ENCODE peak calls at places on chromosomes 5 and 9, in four cellular contexts. C is K562, J is IMR-90, R is GM12878. P is an unnamed sample.

GRCh38 chr5:41181691-41182564 is 31.4 kb downstream of the C6 start:
- DNase-seq in C (no peak), J (no peak), R (no peak), P (no peak)

GRCh38 chr5:135569755-135570452 is 8.9 kb downstream of the CXCL14 start:
- DNase-seq in C (peak; percentile 53), J (peak; percentile 36), R (no peak), P (no peak)

GRCh38 chr9:131805803-131806202 is 65.9 kb upstream of the RAPGEF1 start:
- DNase-seq in C (no peak), J (no peak), R (no peak), P (no peak)

GRCh38 chr5:177386542-177386941 is 2.3 kb downstream of the SLC34A1 start:
- DNase-seq in C (no peak), J (no peak), R (no peak), P (no peak)

GRCh38 chr9:82367016-82367415 is 378.4 kb downstream of the SPATA31D1 start:
- DNase-seq in C (no peak), J (no peak), R (no peak), P (no peak)

GRCh38 chr5:157342822-157343402 is 77.0 kb downstream of the CYFIP2 start:
- DNase-seq in C (peak; percentile 49), J (no peak), R (no peak), P (peak; percentile 82)

GRCh38 chr5:77845273-77845646 is 69.1 kb upstream of the TBCA start:
- DNase-seq in C (no peak), J (no peak), R (no peak), P (no peak)

GRCh38 chr9:26264709-26265601 is 586.7 kb upstream of the TUSC1 start:
- DNase-seq in C (no peak), J (peak; percentile 93), R (no peak), P (no peak)

GRCh38 chr9:87605676-87606075 is 108.0 kb downstream of the DAPK1 start:
- DNase-seq in C (no peak), J (no peak), R (no peak), P (no peak)

GRCh38 chr9:132994410-132995120 is 16.1 kb downstream of the GFI1B start:
- DNase-seq in C (peak; percentile 74), J (peak; percentile 57), R (no peak), P (no peak)

GRCh38 chr9:136720251-136720886 is 8.0 kb downstream of the DIPK1B start:
- DNase-seq in C (peak; percentile 51), J (no peak), R (no peak), P (no peak)

GRCh38 chr9:112333639-112334318 is 360 bp upstream of the PTBP3 start:
- DNase-seq in C (peak; percentile 97), J (peak; percentile 95), R (peak; percentile 57), P (peak; percentile 85)

GRCh38 chr9:15509931-15510788 is 610 bp downstream of the PSIP1 start:
- DNase-seq in C (peak; percentile 71), J (no peak), R (no peak), P (no peak)

GRCh38 chr9:91746357-91746756 is 203.7 kb downstream of the ROR2 start:
- DNase-seq in C (no peak), J (no peak), R (no peak), P (no peak)

GRCh38 chr9:82456621-82457020 is 468.0 kb downstream of the SPATA31D1 start:
- DNase-seq in C (no peak), J (peak; percentile 76), R (no peak), P (no peak)

GRCh38 chr5:52777186-52777585 is 10.5 kb upstream of the ITGA1 start:
- DNase-seq in C (no peak), J (no peak), R (no peak), P (no peak)

GRCh38 chr9:17627641-17628040 is 48.8 kb downstream of the SH3GL2 start:
- DNase-seq in C (no peak), J (peak; percentile 67), R (no peak), P (no peak)

GRCh38 chr5:118863345-118863744 is 125.0 kb downstream of the DTWD2 start:
- DNase-seq in C (no peak), J (peak; percentile 61), R (no peak), P (no peak)

GRCh38 chr9:504921-505821 is 290.5 kb downstream of the DOCK8 start:
- DNase-seq in C (peak; percentile 25), J (no peak), R (no peak), P (peak; percentile 62)

GRCh38 chr9:351916-352315 is 137.3 kb downstream of the DOCK8 start:
- DNase-seq in C (no peak), J (no peak), R (no peak), P (no peak)

GRCh38 chr5:173234129-173234793 is 745 bp downstream of the NKX2-5 start:
- DNase-seq in C (no peak), J (no peak), R (no peak), P (peak; percentile 70)

GRCh38 chr5:124951105-124951504 is 204.7 kb upstream of the ZNF608 start:
- DNase-seq in C (no peak), J (no peak), R (no peak), P (no peak)

GRCh38 chr5:78504726-78505431 is 143.7 kb downstream of the LHFPL2 start:
- DNase-seq in C (no peak), J (peak; percentile 100), R (no peak), P (no peak)

GRCh38 chr9:137129089-137129455 is 9.9 kb upstream of the GRIN1 start:
- DNase-seq in C (no peak), J (peak; percentile 25), R (no peak), P (no peak)

GRCh38 chr9:745761-746414 is 95.6 kb upstream of the DMRT1 start:
- DNase-seq in C (no peak), J (no peak), R (no peak), P (no peak)

GRCh38 chr9:134340475-134341186 is 14.4 kb downstream of the RXRA start:
- DNase-seq in C (no peak), J (no peak), R (no peak), P (no peak)

GRCh38 chr5:125612356-125613149 is 810.7 kb upstream of the GRAMD2B start:
- DNase-seq in C (no peak), J (no peak), R (no peak), P (no peak)

GRCh38 chr5:115601709-115602584 is at the start of gene TICAM2:
- DNase-seq in C (peak; percentile 47), J (peak; percentile 67), R (peak; percentile 77), P (no peak)
- TF ChIP-seq CHD1 in C (no peak), J (no peak), R (no peak), P (no peak)

DNA sequence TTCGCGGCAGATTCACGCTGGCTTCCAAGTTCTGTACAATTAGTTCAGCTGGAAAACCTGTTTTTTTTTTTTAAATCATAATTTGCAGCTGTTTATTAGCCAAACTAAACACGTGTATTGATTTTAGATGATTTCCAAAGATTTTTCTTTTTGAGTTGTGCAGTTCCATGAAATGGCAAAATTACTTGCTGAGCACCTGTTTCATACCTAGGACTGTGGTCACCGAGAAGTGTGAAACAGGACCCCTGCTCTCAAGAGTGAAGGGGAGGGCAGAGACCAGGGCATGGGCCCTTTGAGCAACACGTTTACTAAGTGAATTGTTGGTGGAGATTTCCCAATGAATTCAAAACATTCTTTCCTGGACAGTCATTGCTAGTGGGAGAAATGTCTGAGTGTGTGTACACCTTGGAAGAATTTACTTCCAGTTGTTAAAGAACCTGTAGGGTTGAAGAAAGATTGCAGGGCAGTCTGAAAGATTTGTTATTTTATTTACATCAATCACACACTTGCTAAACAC is 696 bp downstream of the SNX24 start:
- DNase-seq in C (no peak), J (peak; percentile 73), R (no peak), P (no peak)
- TF ChIP-seq CHD1 in C (no peak), J (no peak), R (no peak), P (no peak)

DNA sequence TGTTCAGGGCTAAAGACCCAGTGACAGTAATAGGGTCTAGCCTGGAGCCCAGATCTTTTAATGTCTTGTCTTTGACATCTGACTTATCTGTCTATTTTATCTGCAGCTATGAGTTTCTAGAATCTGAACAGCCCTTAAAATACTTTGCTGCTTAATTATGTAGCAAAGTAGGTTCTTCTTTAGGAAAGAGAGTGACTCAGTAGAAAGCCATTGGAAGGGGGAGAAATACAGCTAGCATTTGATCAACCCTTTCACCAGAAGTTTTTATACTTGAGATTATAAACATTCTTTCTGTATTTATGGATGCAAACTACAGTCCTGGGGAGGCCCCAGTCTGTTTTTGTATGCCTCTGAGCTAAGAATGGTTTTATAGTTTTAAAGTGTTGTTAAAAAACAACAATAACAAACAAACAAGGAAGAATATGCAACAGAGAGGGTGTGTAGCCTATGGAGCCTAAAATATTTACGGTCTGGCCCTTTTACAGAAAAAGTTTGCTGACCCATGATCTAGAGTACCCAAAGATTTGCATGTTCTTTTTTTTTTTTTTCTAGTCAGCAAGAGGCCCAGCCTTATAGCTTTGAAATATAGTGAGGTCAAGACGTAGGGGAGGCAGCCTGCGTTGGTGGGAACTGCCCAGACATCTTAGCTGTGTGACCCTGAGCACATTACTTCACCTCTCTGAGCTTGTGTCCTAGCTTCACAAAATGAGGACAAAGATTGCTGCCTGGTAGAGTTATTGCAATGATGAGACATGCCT is 9.7 kb downstream of the GSN start:
- DNase-seq in C (no peak), J (peak; percentile 77), R (no peak), P (no peak)
- TF ChIP-seq CHD1 in C (no peak), J (no peak), R (no peak), P (no peak)

GRCh38 chr5:5348135-5348534 is 74.3 kb upstream of the ICE1 start:
- DNase-seq in C (no peak), J (no peak), R (no peak), P (no peak)
- TF ChIP-seq CHD1 in C (no peak), J (no peak), R (no peak), P (no peak)

GRCh38 chr9:73223594-73223993 is 71.9 kb downstream of the ANXA1 start:
- DNase-seq in C (no peak), J (no peak), R (no peak), P (no peak)

GRCh38 chr9:73216016-73216415 is 64.4 kb downstream of the ANXA1 start:
- DNase-seq in C (no peak), J (no peak), R (no peak), P (no peak)

GRCh38 chr9:73215249-73215648 is 63.6 kb downstream of the ANXA1 start:
- DNase-seq in C (no peak), J (no peak), R (no peak), P (no peak)

GRCh38 chr9:73219985-73220626 is 68.4 kb downstream of the ANXA1 start:
- DNase-seq in C (no peak), J (peak; percentile 9), R (peak; percentile 40), P (no peak)
- TF ChIP-seq CHD1 in C (no peak), J (no peak), R (no peak), P (no peak)

GRCh38 chr5:116935561-116936162 is 361.0 kb upstream of the SEMA6A start:
- DNase-seq in C (no peak), J (no peak), R (no peak), P (no peak)

GRCh38 chr5:116944171-116944570 is 369.5 kb upstream of the SEMA6A start:
- DNase-seq in C (no peak), J (no peak), R (no peak), P (no peak)

GRCh38 chr5:116942622-116943021 is 368.0 kb upstream of the SEMA6A start:
- DNase-seq in C (no peak), J (no peak), R (no peak), P (no peak)

GRCh38 chr5:116939641-116940040 is 365.0 kb upstream of the SEMA6A start:
- DNase-seq in C (no peak), J (no peak), R (no peak), P (no peak)

GRCh38 chr5:116938488-116938887 is 363.9 kb upstream of the SEMA6A start:
- DNase-seq in C (no peak), J (no peak), R (no peak), P (peak; percentile 70)
- TF ChIP-seq CHD1 in C (no peak), J (no peak), R (no peak), P (no peak)

GRCh38 chr5:80399553-80400239 is 8.2 kb upstream of the ZFYVE16 start:
- DNase-seq in C (peak; percentile 11), J (peak; percentile 73), R (peak; percentile 43), P (no peak)
- TF ChIP-seq CHD1 in C (no peak), J (no peak), R (no peak), P (no peak)

GRCh38 chr5:16461026-16461425 is 4.6 kb downstream of the ZNF622 start:
- DNase-seq in C (no peak), J (peak; percentile 70), R (no peak), P (no peak)
- TF ChIP-seq CHD1 in C (no peak), J (no peak), R (no peak), P (no peak)

P was measured in H1.